ENCODE peak calls at places on chromosome 3, in four cellular contexts. M is CD8-positive, alpha-beta T cell; A is activated naive CD4-positive, alpha-beta T cell; U is activated gamma-delta T cell. W is an unnamed sample.

GRCh38 chr3:171415070-171415469 is 45.1 kb downstream of the TNIK start:
- DNase-seq in U (no peak), A (no peak), M (no peak), W (peak; percentile 68)

GRCh38 chr3:115428825-115429224 is 194.5 kb upstream of the GAP43 start:
- DNase-seq in M (no peak), U (no peak), A (no peak), W (peak; percentile 28)

GRCh38 chr3:46849098-46849631 is 14.1 kb downstream of the MYL3 start:
- DNase-seq in A (no peak), M (no peak), U (no peak), W (no peak)

GRCh38 chr3:188854395-188855149 is 317.2 kb upstream of the TPRG1 start:
- DNase-seq in M (no peak), U (no peak), A (no peak), W (no peak)

GRCh38 chr3:171810278-171811058 is at the start of gene PLD1:
- DNase-seq in U (peak; percentile 19), A (peak; percentile 13), M (peak; percentile 30), W (no peak)

GRCh38 chr3:42176635-42177034 is 85.5 kb downstream of the TRAK1 start:
- DNase-seq in M (no peak), U (no peak), A (no peak), W (peak; percentile 49)

GRCh38 chr3:176663819-176664218 is 533.5 kb downstream of the TBL1XR1 start:
- DNase-seq in A (no peak), U (no peak), M (no peak), W (peak; percentile 74)

GRCh38 chr3:149314807-149315578 is 18.4 kb downstream of the TM4SF18 start:
- DNase-seq in A (no peak), U (no peak), M (no peak), W (peak; percentile 97)

GRCh38 chr3:68878322-68878721 is 54.0 kb downstream of the TAFA4 start:
- DNase-seq in U (no peak), A (no peak), M (no peak), W (peak; percentile 0)

GRCh38 chr3:53254810-53255359 is 937 bp downstream of the TKT start:
- DNase-seq in M (peak; percentile 47), A (peak; percentile 25), U (peak; percentile 13), W (peak; percentile 67)

GRCh38 chr3:10721101-10721500 is 94.9 kb upstream of the SLC6A11 start:
- DNase-seq in U (no peak), A (no peak), M (no peak), W (no peak)

GRCh38 chr3:117962750-117963149 is 1071.9 kb downstream of the IGSF11 start:
- DNase-seq in M (no peak), A (no peak), U (no peak), W (no peak)

GRCh38 chr3:11482024-11482423 is 161.7 kb downstream of the VGLL4 start:
- DNase-seq in U (no peak), M (no peak), A (no peak), W (no peak)

GRCh38 chr3:157336252-157337009 is 100.2 kb upstream of the PTX3 start:
- DNase-seq in M (no peak), U (no peak), A (no peak), W (peak; percentile 66)

GRCh38 chr3:45367451-45367850 is 20.9 kb upstream of the LARS2 start:
- DNase-seq in U (no peak), M (no peak), A (no peak), W (peak; percentile 69)

GRCh38 chr3:73719413-73719831 is 94.7 kb upstream of the PDZRN3 start:
- DNase-seq in U (no peak), A (no peak), M (no peak), W (no peak)

GRCh38 chr3:183809209-183809608 is 16.2 kb downstream of the MAP6D1 start:
- DNase-seq in M (no peak), U (no peak), A (no peak), W (no peak)

GRCh38 chr3:8617921-8618320 is 26.7 kb downstream of the SSUH2 start:
- DNase-seq in U (no peak), A (no peak), M (no peak), W (no peak)

GRCh38 chr3:71208273-71209095 is 375.0 kb downstream of the FOXP1 start:
- DNase-seq in U (no peak), A (no peak), M (no peak), W (peak; percentile 45)

GRCh38 chr3:44048196-44048924 is 193.3 kb upstream of the TOPAZ1 start:
- DNase-seq in U (no peak), M (no peak), A (no peak), W (peak; percentile 69)

GRCh38 chr3:138463724-138464489 is 29.5 kb downstream of the ESYT3 start:
- DNase-seq in A (no peak), M (no peak), U (no peak), W (no peak)

GRCh38 chr3:186255703-186256331 is 106.2 kb downstream of the DGKG start:
- DNase-seq in U (no peak), M (no peak), A (no peak), W (no peak)

GRCh38 chr3:133259767-133260166 is 140.1 kb upstream of the BFSP2 start:
- DNase-seq in M (no peak), A (no peak), U (no peak), W (no peak)

GRCh38 chr3:116809218-116809617 is 99.6 kb downstream of the TUSC7 start:
- DNase-seq in A (no peak), M (no peak), U (no peak), W (no peak)

GRCh38 chr3:65210026-65210814 is 522.4 kb upstream of the ADAMTS9 start:
- DNase-seq in U (no peak), A (no peak), M (no peak), W (no peak)

GRCh38 chr3:9826815-9827574 is 16.8 kb downstream of the RPUSD3 start:
- DNase-seq in U (no peak), M (no peak), A (no peak), W (no peak)

GRCh38 chr3:73681610-73682009 is 56.9 kb upstream of the PDZRN3 start:
- DNase-seq in M (no peak), A (no peak), U (no peak), W (peak; percentile 32)